ENCODE peak calls at places on chromosomes 3 and 15, in four cellular contexts. G, Z, N and Y are unnamed samples. For H3K4me1, the result is how much of the 10 kb centered on the place peaks cover.

GRCh38 chr15:57321973-57322601 is 54.2 kb upstream of the CGNL1 start:
- DNase-seq in G (no peak), Z (no peak), N (no peak), Y (no peak)

GRCh38 chr15:95265419-95265997 is 1034.1 kb downstream of the MCTP2 start:
- DNase-seq in G (no peak), Z (no peak), N (no peak), Y (no peak)

GRCh38 chr15:42495361-42496212 is at the start of gene SNAP23:
- DNase-seq in G (peak), Z (peak), N (peak), Y (peak)

GRCh38 chr3:197595470-197596185 is 39.9 kb upstream of the BDH1 start:
- DNase-seq in G (no peak), Z (no peak), N (no peak), Y (no peak)

GRCh38 chr3:126512916-126513650 is 4.5 kb downstream of the UROC1 start:
- DNase-seq in G (no peak), Z (no peak), N (peak), Y (no peak)

GRCh38 chr3:123390865-123391613 is 57.9 kb downstream of the ADCY5 start:
- DNase-seq in G (no peak), Z (no peak), N (no peak), Y (no peak)

GRCh38 chr15:83922895-83923294 is 269.0 kb downstream of the ADAMTSL3 start:
- DNase-seq in G (no peak), Z (no peak), N (no peak), Y (no peak)

GRCh38 chr3:159273608-159274007 is 471.8 kb downstream of the MFSD1 start:
- DNase-seq in G (no peak), Z (no peak), N (no peak), Y (no peak)

GRCh38 chr15:50134524-50135024 is 15.5 kb upstream of the ATP8B4 start:
- DNase-seq in G (no peak), Z (no peak), N (no peak), Y (no peak)

GRCh38 chr15:80596521-80596976 is 98.6 kb upstream of the ABHD17C start:
- DNase-seq in G (no peak), Z (peak), N (no peak), Y (no peak)

GRCh38 chr3:102238362-102238761 is 196.5 kb upstream of the ZPLD1 start:
- DNase-seq in G (peak), Z (no peak), N (no peak), Y (no peak)

GRCh38 chr3:182886497-182886896 is 93.2 kb downstream of the ATP11B start:
- DNase-seq in G (no peak), Z (no peak), N (no peak), Y (no peak)

GRCh38 chr3:140007946-140008692 is 73.1 kb downstream of the CLSTN2 start:
- DNase-seq in G (no peak), Z (no peak), N (no peak), Y (no peak)

GRCh38 chr15:57969355-57969754 is 96.2 kb downstream of the ALDH1A2 start:
- DNase-seq in G (no peak), Z (no peak), N (no peak), Y (no peak)

GRCh38 chr15:77066961-77067690 is 3.8 kb downstream of the TSPAN3 start:
- DNase-seq in G (no peak), Z (no peak), N (no peak), Y (no peak)

GRCh38 chr3:13452490-13453335 is 27.4 kb upstream of the HDAC11 start:
- DNase-seq in G (peak), Z (peak), N (peak), Y (no peak)

GRCh38 chr3:150077581-150078247 is 107.0 kb upstream of the PFN2 start:
- DNase-seq in G (no peak), Z (no peak), N (no peak), Y (no peak)

GRCh38 chr15:60572462-60573214 is 93.7 kb upstream of the ICE2 start:
- DNase-seq in G (no peak), Z (no peak), N (no peak), Y (no peak)

GRCh38 chr15:71806452-71806931 is 3.9 kb upstream of the NR2E3 start:
- DNase-seq in G (no peak), Z (no peak), N (no peak), Y (no peak)

GRCh38 chr3:79651536-79652065 is 116.2 kb downstream of the ROBO1 start:
- DNase-seq in G (no peak), Z (no peak), N (no peak), Y (no peak)

GRCh38 chr3:14605070-14605469 is 46.5 kb upstream of the CCDC174 start:
- DNase-seq in G (no peak), Z (no peak), N (no peak), Y (no peak)

GRCh38 chr3:72347819-72348319 is 500.4 kb downstream of the SHQ1 start:
- DNase-seq in G (peak), Z (no peak), N (peak), Y (peak)

GRCh38 chr3:178684881-178685590 is 148.8 kb downstream of the KCNMB2 start:
- DNase-seq in G (no peak), Z (no peak), N (no peak), Y (no peak)

GRCh38 chr3:31946484-31947081 is 34.5 kb downstream of the OSBPL10 start:
- DNase-seq in G (no peak), Z (no peak), N (no peak), Y (no peak)

GRCh38 chr15:79283252-79284048 is 928 bp downstream of the ANKRD34C start:
- DNase-seq in G (no peak), Z (no peak), N (no peak), Y (no peak)

GRCh38 chr15:79282371-79283251 is at the start of gene ANKRD34C:
- DNase-seq in G (no peak), Z (no peak), N (no peak), Y (no peak)
- TF ChIP-seq POLR2A in G (no peak), Z (no peak), N (no peak), Y (no peak)

GRCh38 chr3:66487475-66487874 is 13.3 kb downstream of the LRIG1 start:
- DNase-seq in G (no peak), Z (no peak), N (no peak), Y (no peak)
- H3K4me1 ChIP-seq in G (under half), Z (under half), N (half or more), Y (half or more)

DNA sequence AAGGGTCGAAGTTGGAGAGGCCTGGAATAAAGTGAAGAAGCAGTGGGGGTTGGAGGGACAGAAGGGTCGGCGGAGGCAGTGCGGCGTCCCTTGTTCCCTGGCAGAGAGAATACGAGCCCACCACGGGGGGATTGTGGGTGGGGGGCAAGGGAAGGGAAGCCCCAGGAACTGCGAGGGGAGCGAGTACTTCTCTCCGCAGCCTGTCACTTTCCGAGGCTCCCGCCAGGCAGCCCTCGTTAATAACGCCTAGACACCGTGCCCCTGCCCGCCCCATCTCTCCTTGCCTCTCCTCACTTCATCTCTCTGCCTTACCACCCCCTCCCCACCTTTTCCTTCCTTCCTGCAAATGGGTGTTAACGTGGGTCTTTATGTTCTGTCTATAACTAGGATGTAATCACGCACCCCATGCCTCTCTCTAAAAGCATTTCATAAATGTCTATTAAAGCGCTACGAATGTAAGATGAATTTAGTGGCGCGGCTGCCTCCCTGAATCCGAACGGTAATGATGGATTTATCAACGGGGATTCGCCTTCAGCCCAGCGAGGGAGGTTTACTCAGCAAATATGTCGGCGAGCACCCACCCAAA is 13.7 kb downstream of the NR2F2 start:
- DNase-seq in G (no peak), Z (no peak), N (no peak), Y (no peak)
- TF ChIP-seq POLR2A in G (no peak), Z (no peak), N (no peak), Y (no peak)

DNA sequence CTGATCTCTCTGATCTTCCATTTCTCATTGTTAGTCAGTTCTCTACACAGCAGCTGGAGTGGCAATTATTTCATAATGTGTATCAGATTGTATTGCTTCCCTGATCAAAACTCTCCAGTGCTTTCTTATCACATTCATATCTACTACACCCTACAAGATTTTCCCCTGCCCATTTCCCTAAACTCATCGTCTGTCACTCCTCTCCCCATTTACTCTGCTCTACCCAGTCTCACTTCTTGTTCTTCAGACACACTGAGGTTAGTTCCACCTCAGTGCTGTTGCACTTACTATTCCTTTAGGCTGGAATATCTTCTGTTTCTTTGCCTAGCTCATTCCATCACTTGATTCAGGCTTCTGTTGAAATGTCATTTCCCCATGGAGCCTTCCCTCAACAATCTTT is 197.1 kb downstream of the SATB1 start:
- DNase-seq in G (no peak), Z (no peak), N (no peak), Y (no peak)
- H3K4me1 ChIP-seq in G (under half), Z (under half), N (under half), Y (under half)

GRCh38 chr3:171460226-171461086 is at the start of gene TNIK:
- DNase-seq in G (peak), Z (peak), N (peak), Y (peak)
- TF ChIP-seq POLR2A in G (peak), Z (peak), N (peak), Y (peak)

DNA sequence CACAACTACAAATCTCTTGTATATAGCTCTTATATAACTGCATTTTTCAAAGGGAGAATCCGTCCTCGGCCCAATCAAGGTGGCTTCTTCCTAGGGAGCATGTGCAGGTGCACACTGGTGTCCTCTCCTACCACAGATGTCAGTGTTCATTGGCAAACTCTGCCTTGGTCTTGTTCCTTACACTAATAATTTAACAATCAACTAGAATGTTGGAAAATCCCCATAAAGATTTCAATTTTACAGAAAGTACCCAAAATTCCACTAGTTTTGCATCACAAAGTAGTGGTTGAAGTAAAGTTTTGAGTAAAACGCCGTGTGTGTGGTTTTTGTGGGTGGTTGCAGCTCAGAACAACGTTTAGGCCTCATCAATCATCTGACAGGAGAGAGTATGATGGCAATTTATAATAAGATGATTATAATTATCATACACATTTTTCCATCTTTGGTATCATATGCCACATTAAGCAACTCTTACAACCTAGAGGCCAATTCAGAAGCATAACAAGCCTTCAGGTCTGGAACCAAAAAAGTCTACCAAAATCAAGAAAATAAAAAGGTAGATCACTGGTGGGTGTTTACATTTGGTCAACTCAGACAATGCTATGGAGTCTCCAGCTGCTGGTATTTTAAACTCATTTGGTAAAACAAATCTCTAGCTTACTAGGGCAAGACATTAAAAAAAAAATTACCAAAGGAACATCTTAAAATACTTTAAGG is 128.9 kb upstream of the BHLHE40 start:
- DNase-seq in G (no peak), Z (no peak), N (no peak), Y (no peak)
- H3K4me1 ChIP-seq in G (under half), Z (under half), N (under half), Y (under half)

DNA sequence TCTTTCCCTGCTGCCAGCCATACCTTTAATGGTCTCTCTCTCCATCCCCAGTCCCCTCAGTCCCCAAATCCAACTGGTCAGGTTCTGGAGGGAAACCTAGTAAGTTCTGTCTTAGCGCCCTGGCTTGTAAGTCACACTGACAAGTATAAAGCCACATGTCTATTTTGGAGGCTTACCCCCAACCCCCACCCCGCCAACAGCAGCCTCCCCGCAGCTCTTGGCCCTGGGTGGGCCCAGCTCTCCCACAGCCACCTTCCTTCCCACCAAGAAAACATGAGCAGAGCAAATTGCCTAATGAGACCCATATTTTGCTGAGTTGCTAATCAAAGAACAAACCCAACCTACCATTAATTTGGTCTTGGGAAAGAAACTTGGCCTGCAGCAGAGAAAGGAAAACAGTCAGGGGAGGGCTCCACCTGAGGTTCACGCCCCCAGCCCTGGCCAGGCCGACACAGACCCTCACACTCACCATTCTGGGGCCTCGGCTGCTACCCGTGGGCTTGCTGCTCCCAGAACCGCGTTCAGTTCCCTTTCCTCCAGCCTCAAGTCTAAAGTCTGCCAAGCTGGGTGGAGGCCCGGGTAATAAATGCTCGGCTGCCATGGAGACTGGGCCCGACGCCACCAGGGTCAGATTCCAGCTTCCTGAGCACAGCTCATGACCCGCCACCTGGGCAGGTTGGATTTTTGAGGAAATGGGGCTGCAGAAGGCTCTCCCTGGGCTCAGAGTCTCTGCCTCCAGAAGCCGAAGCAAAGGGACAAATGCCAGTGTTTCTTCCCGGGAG is at the start of gene CALML4:
- DNase-seq in G (peak), Z (no peak), N (peak), Y (peak)
- TF ChIP-seq POLR2A in G (peak), Z (no peak), N (peak), Y (no peak)